ENCODE peak calls at places on chromosomes 2 and 18, in eight cellular contexts. U is sigmoid colon; S is CD8-positive, alpha-beta memory T cell; Z is heart right ventricle; X is Karpas-422; O is transverse colon; Y is IMR-90; V is fibroblast of pulmonary artery. M is an unnamed sample.

GRCh38 chr2:94999431-94999883 is 26.1 kb upstream of the MAL start:
- DNase-seq in X (no peak), Y (no peak), O (no peak), Z (no peak), V (no peak), S (no peak), U (peak), M (no peak)

GRCh38 chr2:136713739-136714138 is 51.6 kb upstream of the THSD7B start:
- DNase-seq in S (no peak), V (no peak), Y (no peak), X (no peak), O (no peak), U (no peak), Z (no peak), M (no peak)

GRCh38 chr2:102337012-102337411 is 18.6 kb upstream of the IL18R1 start:
- DNase-seq in Z (no peak), O (no peak), Y (no peak), X (no peak), S (no peak), V (peak), U (no peak), M (no peak)

GRCh38 chr2:100786297-100786658 is 33.7 kb upstream of the NPAS2 start:
- DNase-seq in X (no peak), Z (peak), S (no peak), O (peak), V (peak), Y (peak), U (no peak), M (no peak)

GRCh38 chr2:15756882-15757819 is 165.5 kb downstream of the DDX1 start:
- DNase-seq in Y (no peak), S (no peak), Z (no peak), X (no peak), V (no peak), O (no peak), U (no peak), M (no peak)

GRCh38 chr2:146135245-146135644 is 1615.3 kb upstream of the ZEB2 start:
- DNase-seq in X (no peak), Z (no peak), Y (no peak), V (no peak), U (no peak), O (no peak), S (no peak), M (no peak)

GRCh38 chr2:180990337-180990736 is 9.9 kb downstream of the UBE2E3 start:
- DNase-seq in Z (no peak), U (no peak), O (no peak), X (no peak), S (no peak), Y (no peak), V (no peak), M (no peak)

GRCh38 chr2:30318987-30319782 is 87.9 kb downstream of the LBH start:
- DNase-seq in U (no peak), V (no peak), O (no peak), S (no peak), Y (no peak), Z (no peak), X (no peak), M (no peak)

GRCh38 chr2:200828572-200829257 is 17.0 kb downstream of the BZW1 start:
- DNase-seq in V (no peak), X (peak), Y (no peak), Z (no peak), U (no peak), S (no peak), O (peak), M (no peak)

GRCh38 chr2:13240061-13240460 is 523.3 kb downstream of the TRIB2 start:
- DNase-seq in S (no peak), O (no peak), U (no peak), Y (no peak), Z (no peak), V (no peak), X (no peak), M (no peak)

GRCh38 chr2:206154197-206154596 is 5.0 kb downstream of the NDUFS1 start:
- DNase-seq in V (peak), Z (no peak), X (no peak), Y (no peak), O (no peak), U (no peak), S (no peak), M (no peak)

GRCh38 chr18:7273301-7273911 is 42.5 kb downstream of the LRRC30 start:
- DNase-seq in V (peak), X (no peak), Z (peak), Y (peak), S (no peak), U (peak), O (peak), M (no peak)

GRCh38 chr2:10892316-10892715 is 19.4 kb upstream of the KCNF1 start:
- DNase-seq in U (no peak), O (no peak), S (no peak), Y (no peak), Z (no peak), V (no peak), X (no peak), M (no peak)

GRCh38 chr18:24381126-24381525 is 16.5 kb downstream of the OSBPL1A start:
- DNase-seq in S (no peak), U (no peak), X (no peak), V (no peak), Z (no peak), O (no peak), Y (no peak), M (no peak)

GRCh38 chr2:31430439-31431165 is 16.1 kb upstream of the XDH start:
- DNase-seq in Z (no peak), Y (no peak), S (no peak), X (no peak), U (no peak), V (no peak), O (no peak), M (no peak)

GRCh38 chr2:100393362-100393761 is 24.1 kb downstream of the CHST10 start:
- DNase-seq in X (no peak), Z (no peak), V (no peak), U (no peak), Y (no peak), O (no peak), S (no peak), M (no peak)

GRCh38 chr2:240936106-240936505 is 30.0 kb downstream of the CROCC2 start:
- DNase-seq in S (peak), O (no peak), V (no peak), Z (no peak), U (peak), X (no peak), Y (no peak), M (no peak)

GRCh38 chr2:228257379-228257778 is 75.9 kb upstream of the SPHKAP start:
- DNase-seq in Z (no peak), U (no peak), Y (no peak), O (no peak), V (no peak), X (no peak), S (no peak), M (no peak)

GRCh38 chr2:237254911-237255578 is 158.9 kb downstream of the COL6A3 start:
- DNase-seq in Y (peak), S (no peak), U (no peak), V (peak), O (no peak), X (no peak), Z (no peak), M (no peak)

GRCh38 chr18:3689986-3690681 is 240.2 kb downstream of the TGIF1 start:
- DNase-seq in X (no peak), U (no peak), Y (no peak), Z (no peak), S (no peak), O (no peak), V (no peak), M (no peak)

GRCh38 chr2:11505652-11506610 is 27.9 kb upstream of the GREB1 start:
- DNase-seq in Y (no peak), Z (no peak), X (no peak), V (no peak), S (no peak), U (no peak), O (no peak), M (no peak)

GRCh38 chr2:221431477-221431876 is 140.6 kb downstream of the EPHA4 start:
- DNase-seq in Z (no peak), X (no peak), U (no peak), Y (no peak), S (no peak), O (peak), V (no peak), M (no peak)

GRCh38 chr2:20650412-20650879 is 452 bp downstream of the HS1BP3 start:
- DNase-seq in Y (peak), U (no peak), O (peak), Z (no peak), X (peak), S (peak), V (peak), M (peak)

GRCh38 chr18:44826418-44827259 is 146.0 kb downstream of the SETBP1 start:
- DNase-seq in U (peak), O (peak), V (peak), Z (peak), S (no peak), X (no peak), Y (peak), M (no peak)

GRCh38 chr2:20072436-20073158 is 21.2 kb upstream of the LAPTM4A start:
- DNase-seq in O (no peak), X (no peak), Y (no peak), Z (no peak), V (peak), U (no peak), S (no peak), M (no peak)

GRCh38 chr18:65725421-65726050 is 25.3 kb upstream of the CDH7 start:
- DNase-seq in Y (no peak), O (peak), S (no peak), Z (peak), V (no peak), U (no peak), X (no peak), M (no peak)

GRCh38 chr2:17441790-17442189 is 76.5 kb downstream of the RAD51AP2 start:
- DNase-seq in Z (no peak), U (no peak), Y (no peak), S (no peak), O (no peak), V (no peak), X (no peak), M (no peak)

GRCh38 chr18:33495278-33495677 is 54.8 kb upstream of the CCDC178 start:
- DNase-seq in O (no peak), X (peak), V (peak), Y (peak), Z (no peak), S (no peak), U (no peak), M (no peak)

GRCh38 chr18:8458546-8459215 is 150.6 kb upstream of the RAB12 start:
- DNase-seq in U (no peak), S (no peak), Z (no peak), V (no peak), Y (no peak), O (no peak), X (no peak), M (no peak)

GRCh38 chr2:155393406-155393805 is 694.9 kb downstream of the KCNJ3 start:
- DNase-seq in V (no peak), U (no peak), Y (no peak), X (no peak), S (no peak), Z (no peak), O (no peak), M (no peak)

GRCh38 chr18:49548266-49548665 is 13.6 kb upstream of the LIPG start:
- DNase-seq in Y (peak), X (no peak), V (peak), U (no peak), O (no peak), S (no peak), Z (no peak), M (no peak)

GRCh38 chr18:21163647-21164625 is 52.3 kb upstream of the ROCK1 start:
- DNase-seq in Y (peak), O (no peak), U (no peak), Z (peak), X (no peak), S (no peak), V (peak), M (no peak)

GRCh38 chr2:73827018-73827417 is 1.7 kb upstream of the STAMBP start:
- DNase-seq in S (no peak), Z (no peak), X (peak), O (no peak), U (no peak), Y (peak), V (peak), M (peak)

GRCh38 chr2:16253291-16253690 is 312.9 kb downstream of the MYCN start:
- DNase-seq in V (no peak), Y (no peak), Z (no peak), U (no peak), X (no peak), O (no peak), S (no peak), M (no peak)

DNA sequence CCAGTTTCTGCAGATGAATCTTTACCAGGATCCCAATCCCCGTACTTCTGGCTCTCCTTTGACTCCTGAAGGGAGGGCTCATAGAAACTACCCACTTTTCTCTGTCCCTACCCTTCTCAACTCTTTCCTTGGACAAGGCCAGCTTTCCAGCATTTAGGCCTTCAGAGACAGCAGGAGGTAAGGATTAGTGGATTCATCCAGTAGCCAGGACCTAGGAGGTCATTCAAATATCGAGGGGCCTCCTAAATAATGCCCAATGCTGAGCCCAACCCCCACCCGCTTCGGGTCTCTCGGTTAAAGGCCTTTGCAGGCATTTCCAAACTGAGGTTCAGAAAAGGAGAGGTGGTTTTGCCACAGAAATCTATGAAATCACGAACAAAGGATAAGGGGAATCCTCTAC is 4.7 kb upstream of the ZNF532 start:
- DNase-seq in Z (no peak), X (no peak), U (peak), V (no peak), O (no peak), Y (no peak), S (no peak), M (no peak)
- H3K4me3 ChIP-seq in Z (no peak), X (no peak), U (no peak), V (no peak), O (no peak), Y (no peak), S (no peak), M (no peak)

GRCh38 chr2:106990307-106990706 is 104.3 kb upstream of the ST6GAL2 start:
- DNase-seq in Y (peak), O (no peak), V (peak), S (no peak), X (no peak), U (no peak), Z (no peak), M (no peak)
- H3K4me3 ChIP-seq in Y (no peak), O (no peak), V (no peak), S (no peak), X (no peak), U (no peak), Z (no peak), M (no peak)

GRCh38 chr2:176096986-176097819 is 2.4 kb upstream of the HOXD12 start:
- DNase-seq in X (peak), O (peak), Y (peak), V (peak), U (peak), S (peak), Z (peak), M (peak)

GRCh38 chr2:176098366-176099158 is 1.0 kb upstream of the HOXD12 start:
- DNase-seq in U (no peak), S (no peak), V (no peak), O (no peak), X (no peak), Y (no peak), Z (no peak), M (no peak)

GRCh38 chr2:176099159-176099736 is 347 bp upstream of the HOXD12 start:
- DNase-seq in X (no peak), V (no peak), O (no peak), S (peak), U (peak), Y (no peak), Z (no peak), M (no peak)

GRCh38 chr2:176096243-176096985 is 3.2 kb upstream of the HOXD12 start:
- DNase-seq in S (no peak), U (no peak), X (peak), Y (no peak), Z (no peak), V (no peak), O (no peak), M (peak)

GRCh38 chr2:176097820-176098365 is 1.7 kb upstream of the HOXD12 start:
- DNase-seq in Y (no peak), S (no peak), Z (no peak), U (no peak), V (no peak), O (no peak), X (no peak), M (no peak)
- H3K4me3 ChIP-seq in Y (no peak), S (no peak), Z (peak), U (peak), V (no peak), O (no peak), X (peak), M (peak)

GRCh38 chr2:119228964-119229363 is 5.3 kb downstream of the STEAP3 start:
- DNase-seq in X (no peak), O (no peak), S (no peak), Y (no peak), V (no peak), Z (no peak), U (no peak), M (no peak)

GRCh38 chr2:119231975-119232665 is 8.5 kb downstream of the STEAP3 start:
- DNase-seq in O (no peak), S (no peak), Y (peak), V (peak), Z (no peak), X (no peak), U (no peak), M (no peak)

GRCh38 chr2:119230219-119230618 is 6.6 kb downstream of the STEAP3 start:
- DNase-seq in X (no peak), V (no peak), O (no peak), Z (no peak), Y (no peak), S (no peak), U (no peak), M (no peak)

GRCh38 chr2:119229716-119230115 is 6.1 kb downstream of the STEAP3 start:
- DNase-seq in X (no peak), U (no peak), V (no peak), O (no peak), S (no peak), Z (no peak), Y (no peak), M (no peak)

GRCh38 chr2:119230630-119231185 is 7.1 kb downstream of the STEAP3 start:
- DNase-seq in Y (peak), U (no peak), Z (no peak), S (no peak), O (no peak), X (no peak), V (peak), M (no peak)
- H3K4me3 ChIP-seq in Y (no peak), U (no peak), Z (no peak), S (no peak), O (no peak), X (no peak), V (no peak), M (no peak)

DNA sequence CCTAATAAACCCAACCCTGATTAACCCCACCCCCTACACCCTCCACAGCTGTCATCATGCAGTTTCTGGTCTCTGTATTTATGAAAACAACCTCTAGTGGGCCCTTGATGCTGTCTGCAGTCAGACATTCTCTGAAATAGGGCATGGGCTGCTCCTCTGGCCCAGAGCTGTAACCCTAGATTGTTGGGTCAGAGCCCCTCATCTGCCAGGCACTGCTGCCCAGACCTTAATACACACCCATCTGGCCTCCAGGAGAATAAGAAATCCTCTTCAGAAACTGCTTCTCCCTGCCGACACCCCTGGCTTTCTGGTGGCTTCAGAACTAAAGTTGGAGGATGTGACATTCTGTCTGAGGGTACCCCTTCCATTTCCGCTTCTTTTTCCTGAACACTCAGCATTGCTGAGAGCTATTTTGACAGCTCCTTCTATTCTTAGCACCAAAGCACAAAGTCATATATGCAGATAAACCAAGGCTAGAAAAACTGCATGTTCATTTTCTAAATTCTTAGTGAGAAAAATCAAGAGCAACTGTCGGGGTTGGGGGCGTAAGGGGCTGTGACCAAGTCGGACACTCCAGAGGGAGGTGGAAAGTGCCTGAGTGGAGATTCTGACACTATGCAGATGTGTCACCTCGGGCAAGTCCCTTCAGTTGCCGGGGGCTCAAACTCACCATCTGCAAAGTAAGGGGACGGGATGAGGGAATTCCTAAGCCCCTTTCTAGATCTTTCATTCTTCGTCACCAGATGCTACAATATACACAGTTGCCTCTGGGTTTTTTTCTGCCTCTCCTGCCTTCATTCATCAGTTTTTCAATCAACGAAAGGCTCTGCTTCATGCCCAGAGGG is 28.7 kb downstream of the SRSF7 start:
- DNase-seq in Z (no peak), S (no peak), Y (no peak), O (no peak), U (no peak), V (no peak), X (peak), M (peak)
- H3K4me3 ChIP-seq in Z (no peak), S (no peak), Y (no peak), O (no peak), U (no peak), V (no peak), X (no peak), M (no peak)

GRCh38 chr18:26863122-26863879 is 2.2 kb downstream of the AQP4 start:
- DNase-seq in Y (no peak), V (no peak), X (no peak), U (peak), O (peak), Z (peak), S (no peak), M (no peak)
- H3K4me3 ChIP-seq in Y (no peak), V (no peak), X (no peak), U (no peak), O (peak), Z (peak), S (no peak), M (no peak)

DNA sequence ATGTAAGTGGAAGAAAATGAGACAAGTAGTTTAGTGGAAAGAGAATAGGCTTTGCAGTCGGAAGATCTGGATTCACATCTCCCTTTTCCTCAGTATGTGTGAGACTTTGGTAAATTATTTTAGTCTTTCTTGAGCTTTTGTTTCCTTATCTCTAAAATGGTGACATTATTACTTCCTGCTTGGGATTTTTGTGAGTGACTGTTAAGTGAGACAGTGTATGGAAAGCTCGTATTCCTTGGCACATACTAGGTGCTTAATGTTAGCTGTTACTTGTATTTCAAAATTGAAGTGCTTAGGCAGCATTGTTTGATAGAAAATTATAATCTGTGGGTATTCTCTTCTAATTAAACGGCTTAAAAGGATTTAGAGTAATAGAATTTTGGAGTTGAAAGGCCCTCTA is 2.0 kb downstream of the ZNF638 start:
- DNase-seq in Y (no peak), X (no peak), S (no peak), Z (no peak), V (peak), U (no peak), O (no peak), M (no peak)
- H3K4me3 ChIP-seq in Y (peak), X (peak), S (peak), Z (peak), V (peak), U (peak), O (no peak), M (peak)